ENCODE peak calls at places on chromosomes 3 and 15, in four cellular contexts. J is NCI-H82, L is NCI-H1417, X is GM23338. I is an unnamed sample.

GRCh38 chr15:65773386-65774111 is 18.5 kb downstream of the DENND4A start:
- DNase-seq in J (no peak), L (no peak), X (no peak), I (no peak)

GRCh38 chr3:55805169-55805568 is 318.1 kb upstream of the WNT5A start:
- DNase-seq in J (no peak), L (no peak), X (no peak), I (no peak)

GRCh38 chr15:47460775-47461174 is 256.5 kb upstream of the SEMA6D start:
- DNase-seq in J (no peak), L (no peak), X (no peak), I (no peak)

GRCh38 chr3:3615533-3615932 is 183.7 kb upstream of the LRRN1 start:
- DNase-seq in J (no peak), L (no peak), X (no peak), I (no peak)

GRCh38 chr3:19947549-19948071 is 713 bp downstream of the RAB5A start:
- DNase-seq in J (peak), L (peak), X (peak), I (peak)

GRCh38 chr3:169383770-169384169 is 279.7 kb downstream of the MECOM start:
- DNase-seq in J (no peak), L (no peak), X (no peak), I (no peak)

GRCh38 chr3:135997554-135998320 is 32.2 kb downstream of the PPP2R3A start:
- DNase-seq in J (no peak), L (no peak), X (no peak), I (no peak)

GRCh38 chr3:126197854-126198584 is 17.6 kb upstream of the ALDH1L1 start:
- DNase-seq in J (peak), L (peak), X (peak), I (peak)

GRCh38 chr3:100289339-100289738 is 28.5 kb downstream of the TBC1D23 start:
- DNase-seq in J (no peak), L (no peak), X (no peak), I (no peak)

GRCh38 chr15:89391685-89392257 is 57.1 kb upstream of the POLG start:
- DNase-seq in J (peak), L (no peak), X (no peak), I (no peak)

GRCh38 chr3:7779331-7779730 is 722.3 kb upstream of the LMCD1 start:
- DNase-seq in J (no peak), L (no peak), X (no peak), I (no peak)

GRCh38 chr15:57667171-57667924 is 39.2 kb upstream of the POLR2M start:
- DNase-seq in J (peak), L (no peak), X (peak), I (peak)

GRCh38 chr3:186320862-186321568 is 41.0 kb downstream of the DGKG start:
- DNase-seq in J (no peak), L (peak), X (no peak), I (peak)

GRCh38 chr3:183491109-183491922 is 62.9 kb upstream of the MCF2L2 start:
- DNase-seq in J (no peak), L (no peak), X (no peak), I (no peak)

GRCh38 chr3:134709563-134710312 is 58.9 kb upstream of the KY start:
- DNase-seq in J (peak), L (no peak), X (peak), I (peak)

GRCh38 chr3:18559323-18559972 is 134.3 kb upstream of the SATB1 start:
- DNase-seq in J (peak), L (peak), X (peak), I (peak)

GRCh38 chr15:88255496-88256171 is 905 bp downstream of the NTRK3 start:
- DNase-seq in J (no peak), L (peak), X (peak), I (peak)

GRCh38 chr3:39644176-39644575 is 165.2 kb upstream of the MYRIP start:
- DNase-seq in J (no peak), L (no peak), X (no peak), I (no peak)

GRCh38 chr3:186354100-186354499 is 7.9 kb downstream of the DGKG start:
- DNase-seq in J (no peak), L (no peak), X (no peak), I (peak)

GRCh38 chr3:39104961-39105686 is 2.3 kb downstream of the GORASP1 start:
- DNase-seq in J (no peak), L (no peak), X (no peak), I (no peak)

GRCh38 chr3:181017690-181018089 is 28.2 kb upstream of the DNAJC19 start:
- DNase-seq in J (no peak), L (no peak), X (no peak), I (no peak)

GRCh38 chr15:23690450-23690852 is 3.3 kb upstream of the NDN start:
- DNase-seq in J (peak), L (peak), X (peak), I (no peak)

GRCh38 chr3:105495021-105495420 is 128.3 kb downstream of the ALCAM start:
- DNase-seq in J (no peak), L (no peak), X (no peak), I (no peak)

GRCh38 chr3:118187221-118187620 is 847.4 kb downstream of the IGSF11 start:
- DNase-seq in J (no peak), L (no peak), X (no peak), I (no peak)

GRCh38 chr15:89828324-89829145 is 13.9 kb upstream of the ANPEP start:
- DNase-seq in J (no peak), L (no peak), X (peak), I (peak)

GRCh38 chr3:39804951-39805350 is 4.5 kb upstream of the MYRIP start:
- DNase-seq in J (no peak), L (no peak), X (no peak), I (no peak)

GRCh38 chr15:59339252-59339672 is 33.4 kb downstream of the MYO1E start:
- DNase-seq in J (no peak), L (no peak), X (no peak), I (no peak)

GRCh38 chr3:184506579-184506978 is 55.0 kb upstream of the EPHB3 start:
- DNase-seq in J (peak), L (no peak), X (no peak), I (no peak)

GRCh38 chr15:96273317-96274086 is 57.0 kb upstream of the NR2F2 start:
- DNase-seq in J (no peak), L (no peak), X (no peak), I (peak)

GRCh38 chr15:47718474-47719440 is 1.5 kb downstream of the SEMA6D start:
- DNase-seq in J (peak), L (peak), X (peak), I (peak)

GRCh38 chr3:13793451-13793850 is 86.4 kb downstream of the WNT7A start:
- DNase-seq in J (no peak), L (no peak), X (no peak), I (no peak)

GRCh38 chr3:11364181-11364580 is 92.0 kb downstream of the ATG7 start:
- DNase-seq in J (no peak), L (no peak), X (no peak), I (no peak)